ENCODE peak calls at places on chromosomes 2 and 18, in seven cellular contexts. D, B, J, N, O, E and X are unnamed samples.

GRCh38 chr2:29810956-29811355 is 110.4 kb downstream of the ALK start:
- DNase-seq in O (no peak), J (no peak), D (no peak), N (no peak), E (no peak), B (no peak), X (no peak)

GRCh38 chr2:110660558-110660957 is 17.3 kb downstream of the BUB1 start:
- DNase-seq in D (no peak), O (no peak), B (no peak), E (no peak), J (no peak), N (no peak), X (no peak)

GRCh38 chr18:41771971-41772370 is 183.1 kb upstream of the PIK3C3 start:
- DNase-seq in D (no peak), B (no peak), O (no peak), J (no peak), N (no peak), E (no peak), X (no peak)

GRCh38 chr2:9821805-9822445 is 21.3 kb upstream of the TAF1B start:
- DNase-seq in N (no peak), J (no peak), E (no peak), B (no peak), O (no peak), D (no peak), X (no peak)

GRCh38 chr18:10131036-10131774 is 217.4 kb downstream of the VAPA start:
- DNase-seq in O (no peak), N (no peak), D (no peak), J (no peak), B (no peak), E (no peak), X (no peak)

GRCh38 chr2:186129767-186130581 is 356.1 kb upstream of the ZC3H15 start:
- DNase-seq in J (no peak), B (peak; percentile 4), O (no peak), E (peak; percentile 75), N (peak; percentile 79), D (no peak), X (no peak)

GRCh38 chr2:2271471-2271941 is 59.6 kb downstream of the MYT1L start:
- DNase-seq in B (no peak), N (no peak), D (no peak), J (no peak), E (no peak), O (no peak), X (no peak)

GRCh38 chr2:3656762-3657691 is 973 bp upstream of the ALLC start:
- DNase-seq in B (peak; percentile 1), J (no peak), E (peak; percentile 92), O (no peak), N (no peak), D (no peak), X (no peak)

GRCh38 chr2:239815638-239816035 is 209.5 kb downstream of the NDUFA10 start:
- DNase-seq in E (no peak), B (no peak), N (no peak), D (no peak), O (no peak), J (no peak), X (no peak)

GRCh38 chr2:237115870-237116269 is 30.2 kb downstream of the COPS8 start:
- DNase-seq in B (no peak), E (no peak), O (no peak), J (no peak), D (no peak), N (no peak), X (no peak)

GRCh38 chr18:23337599-23338444 is 115.3 kb upstream of the RIOK3 start:
- DNase-seq in N (peak; percentile 29), E (peak; percentile 29), B (no peak), O (no peak), D (no peak), J (no peak), X (no peak)

GRCh38 chr2:159224061-159224813 is 62.3 kb downstream of the WDSUB1 start:
- DNase-seq in J (no peak), E (no peak), D (no peak), O (no peak), N (no peak), B (no peak), X (no peak)

GRCh38 chr2:48180557-48180956 is 274.3 kb upstream of the FBXO11 start:
- DNase-seq in D (no peak), O (no peak), B (no peak), J (no peak), N (no peak), E (no peak), X (no peak)

GRCh38 chr2:206452750-206453149 is 9.4 kb downstream of the ADAM23 start:
- DNase-seq in D (peak; percentile 22), N (no peak), B (no peak), O (no peak), E (no peak), J (no peak), X (no peak)

GRCh38 chr18:908631-909621 is 4.3 kb downstream of the ADCYAP1 start:
- DNase-seq in E (no peak), J (no peak), D (no peak), N (peak; percentile 81), O (no peak), B (no peak), X (no peak)

GRCh38 chr2:199477277-199477834 is 19.6 kb upstream of the SATB2 start:
- DNase-seq in E (no peak), O (no peak), D (no peak), J (no peak), B (no peak), N (no peak), X (no peak)

GRCh38 chr2:239893236-239893515 is 132.0 kb downstream of the NDUFA10 start:
- DNase-seq in N (no peak), D (peak; percentile 17), E (no peak), O (no peak), J (no peak), B (no peak), X (no peak)

GRCh38 chr2:231929961-231930600 is 3.9 kb upstream of the NPPC start:
- DNase-seq in J (no peak), O (no peak), B (no peak), D (no peak), N (no peak), E (no peak), X (no peak)

GRCh38 chr18:44356566-44357157 is 324.0 kb upstream of the SETBP1 start:
- DNase-seq in B (no peak), D (no peak), N (no peak), J (no peak), O (no peak), E (no peak), X (no peak)

GRCh38 chr18:74742573-74742972 is 144.9 kb downstream of the ZNF407 start:
- DNase-seq in D (no peak), E (no peak), O (no peak), N (no peak), B (no peak), J (no peak), X (no peak)

GRCh38 chr18:8797206-8797605 is 91.8 kb downstream of the MTCL1 start:
- DNase-seq in O (no peak), B (no peak), N (no peak), J (no peak), E (peak; percentile 64), D (peak; percentile 31), X (no peak)

GRCh38 chr18:69259282-69259681 is 141.4 kb upstream of the DOK6 start:
- DNase-seq in E (no peak), N (no peak), O (no peak), D (no peak), B (no peak), J (no peak), X (no peak)

GRCh38 chr18:57832730-57833129 is 29.6 kb upstream of the ATP8B1 start:
- DNase-seq in B (no peak), N (no peak), E (no peak), D (no peak), J (no peak), O (no peak), X (no peak)

GRCh38 chr2:185757356-185757755 is 18.8 kb downstream of the FSIP2 start:
- DNase-seq in E (no peak), D (no peak), N (no peak), O (no peak), B (no peak), J (no peak), X (no peak)

GRCh38 chr2:55620123-55620779 is 2.8 kb upstream of the PPP4R3B start:
- DNase-seq in J (no peak), B (no peak), D (no peak), E (peak; percentile 63), O (no peak), N (no peak), X (no peak)

GRCh38 chr2:118763797-118764196 is 83.7 kb downstream of the EN1 start:
- DNase-seq in O (no peak), B (no peak), D (peak; percentile 32), J (no peak), N (no peak), E (peak; percentile 8), X (no peak)

GRCh38 chr2:120228503-120228902 is 5.3 kb upstream of the TMEM185B start:
- DNase-seq in O (peak; percentile 47), E (no peak), D (no peak), B (no peak), N (no peak), J (no peak), X (no peak)

GRCh38 chr18:69622192-69622591 is 221.5 kb downstream of the DOK6 start:
- DNase-seq in N (no peak), O (no peak), J (no peak), D (no peak), E (no peak), B (no peak), X (no peak)